ENCODE peak calls at places on chromosomes 12 and 14, in eight cellular contexts. C, M, D, R, O, W, H and Y are unnamed samples.

GRCh38 chr14:73721101-73721821 is 7.1 kb upstream of the PNMA1 start:
- DNase-seq in C (no peak), M (no peak), D (no peak), R (no peak), O (no peak), W (no peak), H (no peak), Y (no peak)

GRCh38 chr12:111137968-111138367 is 217.6 kb upstream of the MYL2 start:
- DNase-seq in C (no peak), M (no peak), D (no peak), R (no peak), O (no peak), W (no peak), H (no peak), Y (no peak)

GRCh38 chr12:111838353-111838752 is 3.7 kb upstream of the MAPKAPK5 start:
- DNase-seq in C (no peak), M (no peak), D (no peak), R (no peak), O (no peak), W (no peak), H (no peak), Y (no peak)

GRCh38 chr12:39619316-39619659 is 315 bp downstream of the ABCD2 start:
- DNase-seq in C (no peak), M (no peak), D (peak; percentile 5), R (peak; percentile 15), O (no peak), W (no peak), H (no peak), Y (no peak)

GRCh38 chr12:85076688-85077430 is 40.7 kb downstream of the LRRIQ1 start:
- DNase-seq in C (no peak), M (peak; percentile 12), D (peak; percentile 94), R (no peak), O (peak; percentile 7), W (peak; percentile 52), H (peak; percentile 37), Y (peak; percentile 87)

GRCh38 chr14:96626916-96627315 is 124.7 kb downstream of the PAPOLA start:
- DNase-seq in C (no peak), M (no peak), D (no peak), R (no peak), O (no peak), W (no peak), H (no peak), Y (no peak)

GRCh38 chr14:101599234-101599885 is 38.1 kb downstream of the DIO3 start:
- DNase-seq in C (no peak), M (no peak), D (no peak), R (peak; percentile 1), O (no peak), W (no peak), H (no peak), Y (no peak)

GRCh38 chr12:114166360-114166759 is 200.2 kb upstream of the RBM19 start:
- DNase-seq in C (peak; percentile 47), M (peak; percentile 12), D (no peak), R (no peak), O (peak; percentile 3), W (peak; percentile 50), H (no peak), Y (peak; percentile 60)

GRCh38 chr14:74500417-74501134 is 7.0 kb downstream of the ISCA2 start:
- DNase-seq in C (no peak), M (no peak), D (no peak), R (no peak), O (no peak), W (no peak), H (no peak), Y (no peak)

GRCh38 chr12:101552277-101552676 is 42.5 kb upstream of the MYBPC1 start:
- DNase-seq in C (no peak), M (no peak), D (peak; percentile 39), R (no peak), O (no peak), W (peak; percentile 3), H (no peak), Y (peak; percentile 76)

GRCh38 chr12:42462486-42462885 is 127.1 kb downstream of the PRICKLE1 start:
- DNase-seq in C (no peak), M (no peak), D (no peak), R (no peak), O (no peak), W (no peak), H (no peak), Y (no peak)

GRCh38 chr12:15273896-15274295 is 48.4 kb upstream of the PTPRO start:
- DNase-seq in C (no peak), M (no peak), D (no peak), R (no peak), O (no peak), W (no peak), H (no peak), Y (peak; percentile 27)

GRCh38 chr12:15278816-15279658 is 43.3 kb upstream of the PTPRO start:
- DNase-seq in C (peak; percentile 96), M (no peak), D (peak; percentile 92), R (peak; percentile 46), O (no peak), W (peak; percentile 90), H (peak; percentile 85), Y (peak; percentile 95)

GRCh38 chr12:15274561-15274967 is 47.7 kb upstream of the PTPRO start:
- DNase-seq in C (no peak), M (no peak), D (peak; percentile 80), R (peak; percentile 41), O (no peak), W (no peak), H (no peak), Y (peak; percentile 98)

GRCh38 chr12:15280930-15281329 is 41.4 kb upstream of the PTPRO start:
- DNase-seq in C (no peak), M (no peak), D (no peak), R (no peak), O (no peak), W (no peak), H (no peak), Y (no peak)

DNA sequence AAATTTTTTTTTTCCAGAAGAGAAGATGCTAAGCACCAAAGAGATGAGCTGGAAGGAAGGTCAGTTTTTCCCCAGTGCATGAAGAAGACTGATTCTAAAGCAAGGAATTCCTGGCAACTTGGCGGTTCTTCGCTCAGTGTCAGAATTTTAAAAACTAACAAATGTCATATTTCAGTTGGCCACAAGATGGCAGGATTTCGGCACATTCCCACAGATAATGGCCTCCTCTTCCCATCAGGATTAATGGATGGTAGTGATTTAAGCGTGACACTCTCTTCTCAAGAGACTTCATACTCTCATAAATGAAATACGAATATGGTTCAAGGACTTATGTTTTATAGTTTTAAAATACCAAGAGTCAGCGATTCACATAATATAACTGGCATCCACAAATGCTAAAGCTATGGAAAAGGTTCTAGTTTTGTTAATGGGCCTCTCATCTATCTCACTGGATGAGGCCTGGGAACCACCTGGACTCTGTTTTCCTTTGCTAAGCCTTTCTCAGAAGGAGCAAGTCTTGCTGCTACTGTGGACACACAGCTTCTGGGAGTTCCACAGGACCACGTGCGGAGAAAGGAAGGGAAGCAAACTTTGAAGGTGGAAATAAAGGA is 46.1 kb upstream of the PTPRO start:
- DNase-seq in C (peak; percentile 18), M (peak; percentile 22), D (peak; percentile 59), R (no peak), O (peak; percentile 22), W (peak; percentile 26), H (no peak), Y (peak; percentile 78)
- TF ChIP-seq CTCF in C (peak; percentile 72), M (peak; percentile 54), D (peak; percentile 64), R (peak; percentile 70), O (peak; percentile 50), W (peak; percentile 54), H (peak; percentile 60), Y (peak; percentile 61)

DNA sequence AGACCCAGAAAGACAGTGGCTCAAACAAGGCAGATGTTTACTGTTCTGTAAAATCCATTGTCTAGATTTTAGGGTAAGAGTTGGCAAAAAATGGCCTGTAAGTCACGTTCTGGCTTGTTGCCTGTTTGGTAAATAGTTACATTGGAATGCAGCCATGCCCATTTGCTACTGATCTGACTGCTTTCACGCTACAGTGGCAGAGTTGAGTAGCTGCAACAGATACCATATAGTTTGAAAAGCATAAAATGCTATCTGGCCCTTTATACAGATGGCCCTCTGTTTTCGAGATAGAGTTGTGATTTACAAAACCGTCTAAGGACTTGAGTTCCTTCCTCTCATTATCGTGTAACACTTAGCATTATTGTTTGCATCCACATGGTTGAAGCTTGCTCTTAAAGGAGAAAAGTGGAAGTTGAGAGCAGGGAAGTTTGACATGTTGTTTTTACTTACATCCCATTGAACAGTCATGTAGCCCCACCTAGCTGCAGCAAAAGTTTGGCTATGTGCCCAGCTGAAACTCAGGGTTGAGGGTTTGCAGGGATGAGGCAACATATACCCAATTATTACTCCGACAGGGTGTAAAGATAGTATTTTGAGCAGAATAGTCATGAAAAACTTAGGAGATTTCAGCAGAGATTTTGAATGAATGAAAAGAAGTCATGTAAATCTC is 11.3 kb upstream of the SCFD1 start:
- DNase-seq in C (peak; percentile 50), M (peak; percentile 10), D (peak; percentile 83), R (peak; percentile 74), O (peak; percentile 34), W (no peak), H (no peak), Y (peak; percentile 89)
- TF ChIP-seq CTCF in C (peak; percentile 43), M (peak; percentile 17), D (peak; percentile 25), R (peak; percentile 20), O (no peak), W (peak; percentile 32), H (peak; percentile 36), Y (peak; percentile 18)

DNA sequence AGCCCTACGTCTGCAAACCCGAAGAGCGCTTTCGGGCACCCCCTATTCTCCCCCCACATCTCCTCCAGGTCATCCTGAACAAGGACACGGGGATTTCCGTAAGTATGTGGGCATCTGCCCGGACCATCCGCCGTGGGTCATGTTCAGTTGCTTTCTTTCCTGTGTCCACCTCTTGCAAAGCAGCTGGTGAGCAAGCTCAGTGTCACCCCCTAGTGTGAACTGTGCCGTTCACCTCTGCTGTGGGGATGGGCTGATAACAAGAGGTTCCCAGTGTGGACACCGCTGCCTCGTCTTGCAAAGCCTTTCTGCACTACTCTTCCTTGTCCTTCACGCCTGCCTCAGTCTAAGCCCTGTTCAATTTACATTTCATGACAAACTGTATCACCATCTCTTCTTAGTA is 8.6 kb downstream of the PRKAB1 start:
- DNase-seq in C (no peak), M (no peak), D (no peak), R (no peak), O (no peak), W (no peak), H (no peak), Y (no peak)
- TF ChIP-seq CTCF in C (no peak), M (no peak), D (no peak), R (no peak), O (no peak), W (no peak), H (no peak), Y (no peak)

DNA sequence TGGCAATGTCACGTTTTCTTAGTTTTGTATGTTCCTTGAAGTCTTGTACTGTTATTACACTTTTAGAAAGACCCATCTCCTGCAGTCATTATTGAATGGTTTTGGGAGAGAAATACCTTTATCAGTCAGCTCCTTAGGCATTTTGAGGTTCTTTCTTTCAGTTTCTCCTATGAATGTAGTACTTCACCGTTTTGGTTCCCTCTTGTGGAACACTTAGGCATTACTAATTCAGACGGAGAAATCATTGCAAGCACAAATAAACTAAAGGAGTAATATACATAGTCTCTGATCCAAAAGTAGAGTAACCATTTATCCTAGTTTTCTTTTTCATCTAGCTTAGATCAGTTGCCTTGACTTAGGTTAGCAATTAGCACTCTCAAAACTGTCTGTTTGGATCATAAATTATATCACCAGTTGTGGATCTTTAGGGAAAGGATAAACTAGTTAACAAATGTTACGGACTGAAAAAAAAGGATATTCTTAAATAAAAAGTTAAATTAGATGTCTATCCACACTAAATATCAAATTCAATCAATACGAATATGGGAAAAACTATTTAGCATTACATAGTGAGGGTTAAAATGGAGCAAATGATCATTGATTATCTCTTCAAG is 1538.3 kb upstream of the SEL1L start:
- DNase-seq in C (no peak), M (peak; percentile 8), D (peak; percentile 55), R (no peak), O (peak; percentile 17), W (peak; percentile 0), H (no peak), Y (peak; percentile 54)
- TF ChIP-seq CTCF in C (no peak), M (peak; percentile 62), D (peak; percentile 63), R (no peak), O (peak; percentile 21), W (no peak), H (peak; percentile 26), Y (no peak)

GRCh38 chr12:103833891-103834290 is 7.1 kb downstream of the NT5DC3 start:
- DNase-seq in C (no peak), M (no peak), D (no peak), R (no peak), O (no peak), W (no peak), H (no peak), Y (no peak)
- TF ChIP-seq CTCF in C (no peak), M (no peak), D (no peak), R (no peak), O (peak; percentile 12), W (no peak), H (peak; percentile 17), Y (no peak)